ENCODE peak calls at places on chromosomes 4 and X, in eight cellular contexts. N is HCT116, U is fibroblast of lung, D is GM23338, J is AG10803, G is astrocyte of the spinal cord, S is GM10248, F is dorsolateral prefrontal cortex. W is an unnamed sample.

GRCh38 chr4:161256716-161257115 is 907.1 kb downstream of the FSTL5 start:
- DNase-seq in N (peak), U (peak), D (peak), J (no peak), G (no peak), S (no peak), F (no peak), W (no peak)

GRCh38 chr4:169225058-169225751 is 45.6 kb downstream of the SH3RF1 start:
- DNase-seq in N (peak), U (peak), D (no peak), J (peak), G (peak), S (no peak), F (no peak), W (no peak)

GRCh38 chr4:125620066-125620850 is 305.5 kb downstream of the FAT4 start:
- DNase-seq in N (no peak), U (no peak), D (no peak), J (peak), G (peak), S (no peak), F (no peak), W (no peak)

GRCh38 chr4:69800599-69800998 is 40.2 kb upstream of the SULT1B1 start:
- DNase-seq in N (no peak), U (peak), D (no peak), J (peak), G (peak), S (no peak), F (no peak), W (no peak)

GRCh38 chr4:13171292-13172057 is 312.7 kb downstream of the RAB28 start:
- DNase-seq in N (no peak), U (no peak), D (peak), J (no peak), G (no peak), S (no peak), F (no peak), W (no peak)

GRCh38 chr4:153248641-153249198 is 44.5 kb downstream of the TRIM2 start:
- DNase-seq in N (no peak), U (no peak), D (no peak), J (no peak), G (no peak), S (no peak), F (no peak), W (no peak)

GRCh38 chr4:123401466-123402175 is 5.0 kb downstream of the SPRY1 start:
- DNase-seq in N (no peak), U (no peak), D (no peak), J (no peak), G (no peak), S (no peak), F (no peak), W (no peak)

GRCh38 chr4:111362891-111363290 is 740.0 kb upstream of the PITX2 start:
- DNase-seq in N (no peak), U (peak), D (no peak), J (peak), G (peak), S (no peak), F (no peak), W (no peak)

GRCh38 chrX:21932277-21932996 is 8.1 kb upstream of the SMS start:
- DNase-seq in N (no peak), U (peak), D (no peak), J (peak), G (peak), S (no peak), F (no peak), W (no peak)

GRCh38 chrX:135973025-135973547 is 702 bp downstream of the MMGT1 start:
- DNase-seq in N (no peak), U (no peak), D (peak), J (peak), G (peak), S (no peak), F (no peak), W (no peak)

GRCh38 chrX:72280210-72280882 is 3.3 kb upstream of the RPS4X start:
- DNase-seq in N (no peak), U (no peak), D (no peak), J (no peak), G (no peak), S (no peak), F (no peak), W (no peak)

GRCh38 chrX:38760883-38761282 is 40.4 kb upstream of the MID1IP1 start:
- DNase-seq in N (no peak), U (no peak), D (no peak), J (no peak), G (no peak), S (no peak), F (no peak), W (no peak)

GRCh38 chr4:15964159-15964558 is 1.2 kb upstream of the FGFBP2 start:
- DNase-seq in N (no peak), U (no peak), D (peak), J (no peak), G (no peak), S (no peak), F (no peak), W (no peak)

GRCh38 chr4:185730387-185730786 is 81.6 kb downstream of the SORBS2 start:
- DNase-seq in N (no peak), U (peak), D (peak), J (peak), G (peak), S (no peak), F (no peak), W (no peak)

GRCh38 chr4:89197920-89198319 is 86.6 kb downstream of the TIGD2 start:
- DNase-seq in N (no peak), U (no peak), D (no peak), J (no peak), G (no peak), S (no peak), F (no peak), W (no peak)

GRCh38 chrX:153226344-153227190 is 47.5 kb downstream of the MAGEA1 start:
- DNase-seq in N (peak), U (peak), D (peak), J (peak), G (peak), S (no peak), F (no peak), W (no peak)

GRCh38 chr4:138051157-138051556 is 191.0 kb downstream of the SLC7A11 start:
- DNase-seq in N (no peak), U (peak), D (no peak), J (peak), G (peak), S (no peak), F (no peak), W (no peak)

GRCh38 chrX:83759872-83760271 is 101.1 kb upstream of the CYLC1 start:
- DNase-seq in N (no peak), U (peak), D (peak), J (peak), G (no peak), S (peak), F (no peak), W (peak)

GRCh38 chr4:8916251-8916913 is 44.7 kb upstream of the HMX1 start:
- DNase-seq in N (no peak), U (no peak), D (no peak), J (no peak), G (no peak), S (no peak), F (peak), W (peak)

GRCh38 chr4:151859646-151860045 is 98.8 kb upstream of the GATB start:
- DNase-seq in N (no peak), U (no peak), D (no peak), J (no peak), G (no peak), S (no peak), F (no peak), W (no peak)

DNA sequence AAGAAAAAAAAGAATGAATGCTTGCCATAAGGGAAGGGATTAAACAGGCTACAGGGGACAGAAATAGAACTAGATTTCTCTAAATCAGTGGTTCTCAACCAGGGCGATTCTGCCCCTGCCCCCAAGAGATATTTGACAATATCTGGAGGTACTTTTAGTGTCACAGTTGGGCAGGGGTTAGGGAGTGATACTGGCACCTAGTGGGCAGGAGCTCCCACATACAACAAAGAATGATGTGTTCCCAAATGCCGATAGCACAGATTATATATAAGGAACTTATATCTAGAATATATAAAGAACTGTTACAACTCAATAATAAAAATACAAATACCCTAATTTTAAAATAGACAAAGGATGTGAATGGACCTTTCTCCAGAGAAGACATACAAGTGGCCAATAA is 14.7 kb downstream of the S100G start:
- DNase-seq in N (no peak), U (no peak), D (no peak), J (no peak), G (no peak), S (no peak), F (no peak), W (no peak)
- TF ChIP-seq CTCF in N (peak), U (no peak), D (peak), J (no peak), G (peak), S (no peak), F (no peak), W (no peak)

DNA sequence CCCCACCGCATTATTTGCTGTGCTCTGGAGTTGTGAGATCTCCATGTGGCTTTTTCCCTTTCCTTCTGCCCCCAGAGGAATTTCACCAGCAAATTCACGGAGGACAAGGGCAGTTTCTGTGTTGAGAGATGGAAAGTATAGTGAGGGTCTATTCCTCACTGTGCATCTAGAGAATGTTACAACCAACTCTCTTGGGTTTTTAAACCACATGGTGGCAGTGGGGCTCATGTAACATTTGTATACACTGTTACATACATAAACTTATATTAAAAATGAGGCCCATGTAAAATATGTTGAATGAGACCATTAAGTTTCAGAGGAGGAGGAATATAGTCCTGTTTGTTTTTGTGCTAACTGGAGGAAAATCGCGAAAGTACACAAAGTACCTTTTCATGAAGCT is 914 bp upstream of the PRKG2 start:
- DNase-seq in N (no peak), U (no peak), D (no peak), J (no peak), G (no peak), S (no peak), F (no peak), W (no peak)
- TF ChIP-seq CTCF in N (no peak), U (no peak), D (no peak), J (no peak), G (no peak), S (no peak), F (no peak), W (no peak)

DNA sequence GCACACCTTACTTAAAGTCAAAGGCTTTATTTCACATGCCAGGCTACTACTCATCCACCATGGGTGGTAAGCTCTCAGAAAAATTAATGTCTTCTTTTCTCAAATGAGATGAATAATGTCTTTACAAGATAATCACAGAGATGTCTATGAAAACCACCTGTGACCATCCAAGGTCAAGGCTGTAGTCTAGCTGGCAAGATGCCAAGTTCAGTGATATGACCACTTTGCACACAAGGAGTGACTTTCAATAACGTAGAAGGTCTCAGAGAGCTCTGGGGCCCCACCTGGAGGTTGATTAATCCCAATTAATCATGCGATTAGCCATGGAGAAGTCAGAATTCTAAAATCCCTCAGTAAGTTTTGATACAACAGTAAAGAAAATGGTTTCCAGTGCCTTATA is 20.5 kb downstream of the ANOS1 start:
- DNase-seq in N (no peak), U (no peak), D (no peak), J (no peak), G (no peak), S (no peak), F (no peak), W (no peak)
- TF ChIP-seq CTCF in N (no peak), U (no peak), D (peak), J (no peak), G (no peak), S (no peak), F (no peak), W (no peak)

GRCh38 chrX:103556941-103557340 is 28.4 kb upstream of the TCEAL4 start:
- DNase-seq in N (no peak), U (no peak), D (peak), J (no peak), G (no peak), S (no peak), F (no peak), W (no peak)

GRCh38 chrX:103565197-103565596 is 20.1 kb upstream of the TCEAL4 start:
- DNase-seq in N (no peak), U (no peak), D (no peak), J (no peak), G (no peak), S (no peak), F (no peak), W (no peak)

GRCh38 chrX:103565752-103566151 is 19.6 kb upstream of the TCEAL4 start:
- DNase-seq in N (no peak), U (peak), D (no peak), J (peak), G (peak), S (no peak), F (no peak), W (no peak)

GRCh38 chrX:103562801-103563200 is 22.5 kb upstream of the TCEAL4 start:
- DNase-seq in N (no peak), U (no peak), D (no peak), J (peak), G (no peak), S (no peak), F (no peak), W (no peak)
- TF ChIP-seq CTCF in N (no peak), U (no peak), D (no peak), J (no peak), G (no peak), S (no peak), F (no peak), W (no peak)

GRCh38 chrX:145923376-145923775 is 105.7 kb downstream of the SLITRK2 start:
- DNase-seq in N (no peak), U (no peak), D (peak), J (no peak), G (no peak), S (no peak), F (no peak), W (no peak)
- TF ChIP-seq CTCF in N (no peak), U (no peak), D (peak), J (no peak), G (no peak), S (no peak), F (no peak), W (no peak)

GRCh38 chrX:46330513-46330912 is 214.7 kb downstream of the ZNF674 start:
- DNase-seq in N (no peak), U (no peak), D (no peak), J (no peak), G (no peak), S (no peak), F (no peak), W (no peak)

GRCh38 chrX:46328133-46328532 is 217.1 kb downstream of the ZNF674 start:
- DNase-seq in N (no peak), U (no peak), D (peak), J (no peak), G (no peak), S (no peak), F (no peak), W (no peak)

GRCh38 chrX:46330981-46331380 is 214.2 kb downstream of the ZNF674 start:
- DNase-seq in N (no peak), U (no peak), D (no peak), J (no peak), G (no peak), S (no peak), F (no peak), W (no peak)

DNA sequence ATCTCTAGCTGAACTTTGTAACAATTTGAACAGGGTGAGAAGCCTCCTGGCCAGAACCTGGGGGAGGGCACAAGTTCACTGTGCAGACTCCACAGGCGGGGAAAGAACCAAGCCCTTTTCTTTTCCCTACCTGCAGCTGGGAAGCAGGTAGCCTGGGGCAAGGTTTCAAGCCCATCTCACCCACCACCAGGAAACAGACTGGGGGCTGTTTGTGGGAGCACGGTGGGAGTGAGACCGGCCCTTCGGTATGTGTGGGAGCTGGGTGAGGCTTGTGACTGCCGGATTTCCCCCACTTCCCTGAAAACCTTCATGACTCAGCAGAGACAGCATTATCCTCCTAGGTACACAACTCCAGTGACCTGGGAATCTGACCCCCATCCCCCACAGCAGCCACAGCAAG is 211.7 kb downstream of the ZNF674 start:
- DNase-seq in N (no peak), U (no peak), D (no peak), J (no peak), G (no peak), S (no peak), F (no peak), W (no peak)
- TF ChIP-seq CTCF in N (no peak), U (no peak), D (no peak), J (no peak), G (no peak), S (no peak), F (no peak), W (no peak)

GRCh38 chr4:40070387-40070786 is 13.7 kb downstream of the N4BP2 start:
- DNase-seq in N (no peak), U (no peak), D (no peak), J (no peak), G (no peak), S (no peak), F (peak), W (no peak)

GRCh38 chr4:40066651-40067050 is 10.0 kb downstream of the N4BP2 start:
- DNase-seq in N (no peak), U (no peak), D (no peak), J (no peak), G (no peak), S (no peak), F (no peak), W (no peak)

GRCh38 chr4:40059362-40059761 is 2.7 kb downstream of the N4BP2 start:
- DNase-seq in N (no peak), U (no peak), D (peak), J (no peak), G (no peak), S (no peak), F (no peak), W (no peak)

GRCh38 chr4:40065010-40065409 is 8.4 kb downstream of the N4BP2 start:
- DNase-seq in N (no peak), U (no peak), D (no peak), J (no peak), G (no peak), S (no peak), F (no peak), W (no peak)
- TF ChIP-seq CTCF in N (no peak), U (no peak), D (no peak), J (no peak), G (no peak), S (no peak), F (no peak), W (no peak)

DNA sequence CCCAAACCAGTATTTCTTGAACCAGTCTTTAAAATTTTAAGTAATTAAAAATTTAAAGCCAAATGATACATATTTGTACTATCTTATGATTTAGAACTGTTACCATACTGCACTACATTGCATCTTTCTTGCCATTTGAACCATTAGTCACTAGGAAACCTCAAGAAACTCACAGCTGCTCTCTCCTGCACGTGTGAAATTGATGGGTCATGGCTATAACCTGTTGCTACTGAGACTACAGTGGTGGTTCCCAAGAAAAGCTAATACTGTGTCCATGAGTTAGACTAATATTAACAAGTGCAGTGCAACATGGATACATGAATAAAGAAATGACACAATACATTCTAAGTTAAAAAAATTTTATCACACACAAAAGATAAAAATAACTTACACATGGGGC is 88.4 kb downstream of the PDE5A start:
- DNase-seq in N (no peak), U (peak), D (no peak), J (no peak), G (no peak), S (no peak), F (no peak), W (no peak)
- TF ChIP-seq CTCF in N (no peak), U (no peak), D (no peak), J (no peak), G (no peak), S (no peak), F (no peak), W (no peak)

GRCh38 chr4:155974476-155974749 is 20.7 kb upstream of the CTSO start:
- DNase-seq in N (no peak), U (no peak), D (no peak), J (no peak), G (no peak), S (peak), F (no peak), W (peak)

GRCh38 chr4:155967098-155967497 is 13.4 kb upstream of the CTSO start:
- DNase-seq in N (no peak), U (peak), D (no peak), J (peak), G (peak), S (no peak), F (no peak), W (no peak)

GRCh38 chr4:155973639-155974475 is 20.2 kb upstream of the CTSO start:
- DNase-seq in N (no peak), U (peak), D (peak), J (peak), G (peak), S (no peak), F (no peak), W (no peak)

GRCh38 chr4:155974957-155975356 is 21.3 kb upstream of the CTSO start:
- DNase-seq in N (no peak), U (peak), D (no peak), J (peak), G (no peak), S (no peak), F (no peak), W (no peak)

DNA sequence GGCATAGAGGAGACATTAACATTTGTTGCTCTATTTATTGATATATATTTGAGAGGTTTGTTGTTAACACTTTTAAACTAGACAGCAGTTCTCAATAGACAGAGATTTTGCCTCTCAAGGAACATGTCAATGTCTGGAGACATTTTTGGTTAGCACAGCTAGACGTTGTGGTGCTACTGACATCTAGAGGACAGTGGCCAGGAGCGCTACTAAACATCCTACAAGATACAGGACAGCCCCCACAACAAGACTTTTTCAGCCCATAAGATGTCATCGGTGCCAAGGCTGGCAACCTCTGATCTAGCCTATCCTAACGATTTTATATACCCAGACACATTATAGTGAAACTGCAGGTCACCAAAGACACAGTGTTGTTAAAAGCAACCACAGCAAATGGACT is 18.4 kb upstream of the CTSO start:
- DNase-seq in N (peak), U (no peak), D (peak), J (peak), G (peak), S (no peak), F (no peak), W (no peak)
- TF ChIP-seq CTCF in N (peak), U (peak), D (peak), J (peak), G (peak), S (peak), F (no peak), W (no peak)

W was measured in GM20000.